ENCODE peak calls at places on chromosomes 7 and 10, in nine cellular contexts. M, C, H, B, J, N, T, U and X are unnamed samples.

GRCh38 chr10:114012650-114013049 is 31.0 kb upstream of the ADRB1 start:
- DNase-seq in N (no peak), U (no peak), J (peak), T (no peak), C (no peak), H (no peak), B (no peak), M (no peak), X (no peak)

GRCh38 chr7:50711271-50712175 is 71.2 kb downstream of the GRB10 start:
- DNase-seq in B (no peak), M (no peak), H (no peak), T (no peak), J (peak), U (peak), N (no peak), C (no peak), X (peak)

GRCh38 chr7:45583296-45583695 is 9.1 kb downstream of the ADCY1 start:
- DNase-seq in T (no peak), J (no peak), N (no peak), B (no peak), H (no peak), U (no peak), C (no peak), M (no peak), X (no peak)

GRCh38 chr7:47669178-47669878 is 87.4 kb upstream of the TNS3 start:
- DNase-seq in H (peak), U (peak), C (peak), N (peak), B (peak), J (peak), T (no peak), M (peak), X (peak)

GRCh38 chr10:36778600-36778999 is 346.8 kb upstream of the ANKRD30A start:
- DNase-seq in M (no peak), C (no peak), H (no peak), J (no peak), U (no peak), N (no peak), T (no peak), B (no peak), X (no peak)

GRCh38 chr7:11252011-11252607 is 278.4 kb downstream of the PHF14 start:
- DNase-seq in U (no peak), N (no peak), C (no peak), T (no peak), J (no peak), B (no peak), H (no peak), M (no peak), X (no peak)

GRCh38 chr7:86226191-86226590 is 417.5 kb upstream of the GRM3 start:
- DNase-seq in N (no peak), C (no peak), H (no peak), M (no peak), B (no peak), T (no peak), J (no peak), U (no peak), X (no peak)

GRCh38 chr10:111084346-111085255 is 7.8 kb downstream of the ADRA2A start:
- DNase-seq in M (no peak), B (no peak), U (no peak), N (peak), C (no peak), H (no peak), T (no peak), J (no peak), X (no peak)

GRCh38 chr10:6612371-6612770 is 32.3 kb upstream of the PRKCQ start:
- DNase-seq in J (no peak), M (no peak), U (no peak), H (no peak), C (no peak), T (no peak), B (no peak), N (no peak), X (no peak)

GRCh38 chr7:133563196-133563707 is 310.4 kb downstream of the EXOC4 start:
- DNase-seq in C (no peak), N (no peak), B (no peak), H (no peak), M (no peak), T (no peak), J (no peak), U (no peak), X (no peak)

GRCh38 chr10:122112625-122113160 is 123.7 kb downstream of the TACC2 start:
- DNase-seq in J (peak), C (peak), T (peak), H (peak), N (peak), M (no peak), U (peak), B (peak), X (peak)

GRCh38 chr10:114239117-114239993 is at the start of gene VWA2:
- DNase-seq in T (no peak), N (no peak), B (peak), M (no peak), J (no peak), H (no peak), U (no peak), C (no peak), X (no peak)

GRCh38 chr7:94888542-94888941 is 18.9 kb upstream of the PPP1R9A start:
- DNase-seq in M (no peak), T (no peak), C (no peak), J (no peak), B (peak), N (no peak), H (peak), U (no peak), X (no peak)

GRCh38 chr7:22671177-22671879 is 55.7 kb upstream of the IL6 start:
- DNase-seq in T (no peak), J (no peak), B (no peak), M (no peak), U (no peak), C (no peak), H (no peak), N (no peak), X (no peak)

GRCh38 chr10:72477463-72477862 is 122.7 kb upstream of the DNAJB12 start:
- DNase-seq in C (no peak), N (no peak), B (no peak), M (no peak), J (no peak), U (no peak), H (no peak), T (no peak), X (no peak)

GRCh38 chr7:96508371-96508770 is 186.5 kb upstream of the SLC25A13 start:
- DNase-seq in M (no peak), U (no peak), N (no peak), C (no peak), T (no peak), J (no peak), H (no peak), B (no peak), X (no peak)

GRCh38 chr10:43385412-43386004 is 14.1 kb downstream of the FXYD4 start:
- DNase-seq in B (no peak), J (no peak), H (no peak), T (no peak), U (no peak), C (no peak), M (no peak), N (no peak), X (no peak)

GRCh38 chr10:96413151-96413787 is 54.5 kb upstream of the OPALIN start:
- DNase-seq in B (no peak), C (no peak), U (no peak), H (no peak), J (no peak), T (peak), M (no peak), N (peak), X (no peak)

GRCh38 chr10:113752553-113752952 is 1.1 kb downstream of the PLEKHS1 start:
- DNase-seq in N (no peak), H (no peak), B (peak), U (no peak), J (no peak), C (no peak), T (no peak), M (no peak), X (no peak)

GRCh38 chr10:71127019-71127534 is 85.3 kb upstream of the UNC5B start:
- DNase-seq in H (no peak), J (no peak), C (no peak), T (no peak), B (no peak), U (no peak), N (no peak), M (no peak), X (no peak)

GRCh38 chr10:5623081-5623748 is 43.2 kb downstream of the ASB13 start:
- DNase-seq in N (peak), M (peak), U (peak), H (peak), C (peak), T (peak), J (peak), B (peak), X (peak)

DNA sequence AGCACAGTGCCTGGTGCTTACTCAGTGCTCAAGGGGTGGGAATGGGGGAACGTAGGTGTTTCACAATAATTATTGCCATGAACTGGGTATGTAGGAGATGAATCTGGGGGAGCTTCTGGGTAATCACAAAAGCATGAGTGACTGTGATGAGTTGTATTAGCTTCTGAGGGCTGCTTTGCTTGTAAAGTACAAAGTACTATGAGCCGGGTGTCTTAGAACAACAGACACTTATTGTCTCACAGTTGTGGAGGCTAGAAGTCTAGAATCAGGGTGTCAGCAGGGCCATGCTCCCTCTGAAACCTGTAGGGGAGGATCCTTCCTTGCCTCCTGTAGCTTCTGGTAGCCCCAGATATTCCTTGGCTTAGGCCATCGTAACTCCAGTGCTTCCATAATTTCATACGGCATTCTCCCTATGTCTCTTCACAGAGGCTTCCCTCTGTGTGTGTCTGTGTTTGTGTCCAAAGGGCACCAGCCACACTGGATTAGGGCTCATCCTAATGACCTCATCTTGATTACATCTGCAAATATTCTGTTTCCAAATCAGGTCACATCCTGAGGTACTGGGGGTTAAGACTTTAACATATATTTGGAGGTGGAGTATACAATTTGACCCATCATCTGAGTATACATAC is 84.8 kb upstream of the AGBL3 start:
- DNase-seq in U (no peak), M (no peak), C (no peak), H (peak), B (no peak), T (no peak), N (no peak), J (no peak), X (no peak)
- TF ChIP-seq POLR2A in U (no peak), M (no peak), C (no peak), H (peak), B (no peak), T (no peak), N (no peak), J (no peak), X (no peak)

DNA sequence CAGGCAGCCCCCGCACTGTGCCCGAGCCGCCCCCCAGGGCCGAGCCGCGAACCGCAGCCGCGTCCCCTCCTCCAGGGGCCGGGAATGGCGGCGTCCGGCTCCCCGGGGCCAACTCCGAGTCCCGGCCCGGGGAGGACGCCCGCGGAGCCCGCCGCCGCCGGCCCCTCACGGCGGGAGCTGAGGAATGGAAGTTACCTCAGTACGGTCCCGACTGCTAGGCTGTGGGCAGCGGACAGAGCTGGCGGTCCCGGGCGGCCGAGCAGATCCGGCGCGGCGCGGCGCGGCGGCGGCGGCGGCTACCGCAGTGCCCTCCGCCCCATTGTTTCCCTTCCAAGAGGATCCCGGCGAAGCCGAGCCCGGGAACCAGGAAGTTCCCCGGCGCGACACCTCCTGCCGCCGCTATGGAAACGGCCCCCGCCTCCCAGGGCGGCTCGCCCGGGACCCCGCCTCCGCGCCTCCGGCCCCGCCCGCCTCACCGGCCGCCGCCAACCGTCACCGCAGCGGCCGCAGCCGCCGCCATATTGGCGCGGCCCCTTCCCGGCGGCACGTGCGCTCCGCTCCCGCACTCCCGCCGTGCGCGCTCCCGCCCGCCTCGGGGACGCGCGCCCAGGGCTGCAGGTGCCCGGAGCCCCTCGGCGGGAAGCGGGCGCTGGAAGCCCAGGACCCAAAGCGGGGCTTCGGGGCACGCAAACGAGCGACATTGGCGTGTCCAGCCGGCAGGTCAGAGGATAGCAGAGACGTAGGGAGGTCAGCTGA is at the start of gene USP6NL:
- DNase-seq in J (peak), T (peak), H (peak), N (peak), C (peak), U (peak), M (peak), B (peak), X (peak)
- TF ChIP-seq POLR2A in J (peak), T (peak), H (peak), N (peak), C (peak), U (peak), M (peak), B (peak), X (peak)

GRCh38 chr7:5598261-5598761 is 174.7 kb upstream of the TNRC18 start:
- DNase-seq in B (no peak), U (no peak), M (no peak), T (no peak), C (no peak), H (no peak), N (no peak), J (no peak), X (no peak)
- TF ChIP-seq POLR2A in B (no peak), U (no peak), M (no peak), T (peak), C (no peak), H (no peak), N (no peak), J (no peak), X (no peak)

DNA sequence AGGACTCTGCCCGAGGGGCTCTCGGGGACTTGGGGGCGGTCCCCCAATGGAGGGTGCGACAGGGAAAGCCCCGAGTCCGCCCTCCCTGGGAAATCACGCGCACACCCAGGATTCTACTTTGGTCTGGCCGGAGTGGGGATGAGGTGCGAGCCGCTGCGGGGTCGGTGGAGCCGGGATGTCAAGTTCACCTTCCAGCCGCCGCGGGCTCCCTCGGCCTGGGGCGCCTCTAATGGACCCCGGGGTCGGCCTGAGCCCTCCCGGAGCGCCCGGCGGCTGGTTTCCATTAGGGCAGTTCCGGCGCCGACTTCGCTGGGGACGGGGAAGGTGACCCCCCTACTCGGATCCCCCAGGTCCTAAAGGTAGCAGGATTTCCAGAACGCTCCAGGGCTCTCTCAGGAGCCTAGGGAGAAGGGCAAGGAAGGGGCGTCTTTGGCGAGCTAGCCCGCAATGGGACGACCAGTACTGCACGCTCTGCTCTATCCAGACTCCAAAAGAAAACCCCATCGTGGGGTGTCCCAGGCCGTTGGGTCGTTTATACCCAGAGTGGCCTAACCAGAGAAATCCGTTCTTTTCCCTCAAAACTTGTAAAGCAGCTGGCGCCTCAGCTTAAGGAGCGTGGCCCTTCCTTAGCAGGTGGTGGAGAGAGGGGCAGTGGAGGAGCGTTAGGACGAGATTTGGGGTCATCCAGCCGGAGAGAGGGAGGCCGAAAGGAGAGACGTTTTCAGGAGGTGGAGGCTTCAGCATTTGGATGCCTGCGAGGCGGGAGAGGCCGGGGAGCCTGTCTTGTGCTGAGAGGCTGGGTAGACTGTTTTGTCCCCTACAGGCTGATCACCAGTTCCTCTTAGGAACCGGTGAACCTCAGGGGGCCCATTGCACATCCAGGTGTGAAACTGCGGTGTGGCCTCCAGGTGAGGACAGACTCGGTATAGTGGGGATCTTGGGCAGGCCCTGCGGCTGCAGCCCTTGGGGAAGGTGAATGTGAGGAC is 860 bp upstream of the WDR86 start:
- DNase-seq in J (no peak), N (no peak), H (no peak), T (no peak), B (no peak), M (no peak), C (no peak), U (no peak), X (no peak)
- TF ChIP-seq POLR2A in J (no peak), N (no peak), H (no peak), T (no peak), B (no peak), M (no peak), C (no peak), U (no peak), X (no peak)

DNA sequence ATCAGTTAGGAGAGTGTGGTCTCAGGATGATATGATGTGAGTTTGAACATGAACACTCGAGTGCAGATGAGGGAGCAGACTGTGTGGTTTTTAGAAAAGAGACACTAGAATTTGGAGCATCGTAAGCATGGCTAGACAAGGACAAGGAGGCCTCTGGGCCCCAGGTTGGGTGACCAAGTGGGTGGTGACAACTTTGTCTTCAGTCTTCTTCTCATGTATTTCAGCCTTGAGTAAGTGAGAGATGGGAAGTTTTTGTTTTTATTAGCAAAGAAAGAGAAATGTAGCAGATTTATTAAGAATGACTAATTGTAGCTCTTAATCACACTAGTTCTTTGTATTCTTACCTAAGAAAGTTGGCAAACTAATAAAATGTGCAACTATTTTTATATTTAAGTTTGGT is 16.3 kb downstream of the TES start:
- DNase-seq in B (no peak), H (no peak), T (no peak), J (no peak), M (no peak), C (no peak), N (no peak), U (no peak), X (no peak)
- TF ChIP-seq POLR2A in B (no peak), H (no peak), T (no peak), J (no peak), M (no peak), C (no peak), N (no peak), U (no peak), X (no peak)

DNA sequence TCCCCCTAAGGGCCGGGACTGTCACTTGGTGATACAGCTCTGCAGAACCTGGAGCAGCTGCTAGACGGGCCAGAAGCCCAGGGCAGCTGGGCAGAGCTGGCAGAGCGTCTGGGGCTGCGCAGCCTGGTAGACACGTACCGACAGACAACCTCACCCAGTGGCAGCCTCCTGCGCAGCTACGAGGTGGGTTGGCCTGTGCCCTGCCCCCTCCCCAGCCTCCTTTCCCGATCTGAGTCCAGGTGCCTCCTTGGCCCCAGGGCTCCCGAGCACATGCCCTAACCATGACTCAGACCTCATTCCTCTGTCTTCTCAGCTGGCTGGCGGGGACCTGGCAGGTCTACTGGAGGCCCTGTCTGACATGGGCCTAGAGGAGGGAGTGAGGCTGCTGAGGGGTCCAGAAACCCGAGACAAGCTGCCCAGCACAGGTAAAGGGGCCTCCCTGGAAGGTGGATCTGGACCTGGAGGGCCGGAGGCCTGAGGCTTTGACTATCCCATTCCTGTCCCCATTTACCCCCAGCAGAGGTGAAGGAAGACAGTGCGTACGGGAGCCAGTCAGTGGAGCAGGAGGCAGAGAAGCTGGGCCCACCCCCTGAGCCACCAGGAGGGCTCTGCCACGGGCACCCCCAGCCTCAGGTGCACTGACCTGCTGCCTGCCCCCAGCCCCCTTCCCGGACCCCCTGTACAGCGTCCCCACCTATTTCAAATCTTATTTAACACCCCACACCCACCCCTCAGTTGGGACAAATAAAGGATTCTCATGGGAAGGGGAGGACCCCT is 6.4 kb downstream of the NFKB2 start:
- DNase-seq in U (no peak), M (no peak), H (no peak), T (no peak), B (no peak), C (no peak), N (no peak), J (no peak), X (peak)
- TF ChIP-seq POLR2A in U (no peak), M (no peak), H (no peak), T (no peak), B (no peak), C (no peak), N (no peak), J (no peak), X (no peak)

DNA sequence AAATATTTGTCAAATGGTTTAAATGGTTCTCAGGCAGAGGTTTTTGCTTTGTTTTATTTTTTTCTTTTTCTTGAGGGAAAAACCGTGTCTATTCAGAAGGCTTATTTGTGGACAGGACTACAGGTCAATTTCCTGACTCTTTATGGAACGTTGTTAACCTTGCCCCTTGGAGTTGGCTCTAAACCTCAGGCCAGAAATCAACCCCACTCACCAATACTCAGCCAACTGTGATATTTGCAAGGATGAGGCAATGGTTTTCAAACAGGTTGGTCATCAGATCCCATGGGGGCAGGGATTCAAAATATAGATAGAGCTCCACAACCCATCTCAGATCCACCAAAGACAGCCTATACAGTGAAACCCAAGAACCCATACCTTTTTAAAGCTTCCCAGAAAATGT is 10.2 kb downstream of the PDLIM1 start:
- DNase-seq in M (no peak), H (peak), N (no peak), U (no peak), C (no peak), B (no peak), T (no peak), J (no peak), X (no peak)
- TF ChIP-seq POLR2A in M (no peak), H (no peak), N (no peak), U (no peak), C (no peak), B (no peak), T (no peak), J (no peak), X (no peak)